ENCODE peak calls at places on chromosomes 4 and X, in five cellular contexts. G, N, Q, Y and L are unnamed samples.

GRCh38 chr4:38414410-38414809 is 249.6 kb upstream of the KLF3 start:
- DNase-seq in Y (no peak), Q (no peak), N (no peak), G (no peak), L (no peak)

GRCh38 chr4:54658321-54659093 is 750 bp downstream of the KIT start:
- DNase-seq in Q (peak; percentile 36), Y (peak; percentile 67), G (peak; percentile 41), N (peak; percentile 65), L (peak; percentile 35)

GRCh38 chr4:156190606-156191005 is 236.9 kb upstream of the CTSO start:
- DNase-seq in G (peak; percentile 88), N (no peak), Y (peak; percentile 52), Q (peak; percentile 30), L (peak; percentile 44)

GRCh38 chr4:169416997-169417396 is 146.2 kb upstream of the SH3RF1 start:
- DNase-seq in N (no peak), Q (no peak), Y (no peak), G (peak; percentile 72), L (no peak)

GRCh38 chr4:41465135-41465761 is 72.7 kb upstream of the LIMCH1 start:
- DNase-seq in Q (no peak), N (no peak), Y (peak; percentile 7), G (no peak), L (no peak)

GRCh38 chr4:120694973-120695372 is 227.6 kb downstream of the PRDM5 start:
- DNase-seq in G (peak; percentile 70), Y (peak; percentile 49), Q (peak; percentile 82), N (no peak), L (no peak)

GRCh38 chr4:163611784-163612445 is 117.4 kb downstream of the TMA16 start:
- DNase-seq in Y (no peak), G (no peak), N (no peak), Q (no peak), L (no peak)

GRCh38 chr4:167150587-167150986 is 83.7 kb downstream of the SPOCK3 start:
- DNase-seq in Y (no peak), Q (no peak), N (no peak), G (no peak), L (no peak)

GRCh38 chr4:31674313-31674947 is 954.3 kb downstream of the PCDH7 start:
- DNase-seq in N (peak; percentile 68), Y (no peak), Q (peak; percentile 54), G (no peak), L (peak; percentile 1)

GRCh38 chr4:48110452-48110978 is 23.5 kb downstream of the TXK start:
- DNase-seq in Y (no peak), G (peak; percentile 27), N (no peak), Q (no peak), L (no peak)

GRCh38 chr4:39528056-39528465 is 822 bp upstream of the UGDH start:
- DNase-seq in G (peak; percentile 84), Q (peak; percentile 64), N (no peak), Y (peak; percentile 96), L (no peak)

GRCh38 chr4:2289311-2289954 is 27.5 kb upstream of the MXD4 start:
- DNase-seq in G (no peak), N (no peak), Q (no peak), Y (no peak), L (no peak)

GRCh38 chrX:40402771-40403533 is 177.8 kb upstream of the ATP6AP2 start:
- DNase-seq in G (peak; percentile 58), N (no peak), Y (peak; percentile 74), Q (peak; percentile 34), L (peak; percentile 29)

GRCh38 chrX:134158821-134159512 is 78.0 kb upstream of the CCDC160 start:
- DNase-seq in N (no peak), Q (no peak), G (no peak), Y (no peak), L (no peak)

GRCh38 chr4:14841801-14842748 is 160.2 kb upstream of the CPEB2 start:
- DNase-seq in G (peak; percentile 17), Y (peak; percentile 25), Q (peak; percentile 72), N (no peak), L (no peak)

GRCh38 chrX:78331708-78332107 is 4.3 kb upstream of the CYSLTR1 start:
- DNase-seq in Q (no peak), G (no peak), N (no peak), Y (no peak), L (no peak)

GRCh38 chr4:145804134-145804533 is 124.2 kb downstream of the C4orf51 start:
- DNase-seq in G (peak; percentile 94), Y (peak; percentile 92), N (no peak), Q (peak; percentile 39), L (peak; percentile 18)

GRCh38 chr4:25235401-25235800 is 1.6 kb downstream of the PI4K2B start:
- DNase-seq in Y (no peak), G (no peak), Q (no peak), N (no peak), L (no peak)

GRCh38 chr4:150982557-150983233 is 32.4 kb downstream of the LRBA start:
- DNase-seq in Y (peak; percentile 8), Q (no peak), N (no peak), G (peak; percentile 26), L (no peak)

GRCh38 chr4:6761540-6762243 is 20.8 kb upstream of the KIAA0232 start:
- DNase-seq in Q (no peak), G (no peak), N (no peak), Y (peak; percentile 45), L (peak; percentile 66)

GRCh38 chrX:130560558-130560957 is 158.8 kb downstream of the RBMX2 start:
- DNase-seq in Y (no peak), G (no peak), N (no peak), Q (peak; percentile 67), L (no peak)

GRCh38 chr4:24795666-24796381 is 451 bp downstream of the SOD3 start:
- DNase-seq in N (no peak), Y (no peak), Q (no peak), G (no peak), L (no peak)

GRCh38 chr4:148415500-148415899 is 26.7 kb downstream of the NR3C2 start:
- DNase-seq in Y (peak; percentile 4), N (no peak), G (peak; percentile 4), Q (peak; percentile 35), L (no peak)

GRCh38 chrX:117990438-117990837 is 126.2 kb downstream of the KLHL13 start:
- DNase-seq in G (peak; percentile 75), Q (no peak), N (no peak), Y (no peak), L (no peak)

GRCh38 chr4:155007660-155008176 is 200.7 kb upstream of the NPY2R start:
- DNase-seq in G (no peak), Q (peak; percentile 33), N (no peak), Y (no peak), L (no peak)

GRCh38 chr4:37767546-37767945 is 58.9 kb upstream of the PGM2 start:
- DNase-seq in Y (peak; percentile 32), Q (no peak), G (peak; percentile 68), N (no peak), L (no peak)

GRCh38 chr4:130563185-130563890 is 1467.4 kb downstream of the C4orf33 start:
- DNase-seq in N (peak; percentile 87), Q (peak; percentile 49), Y (peak; percentile 36), G (peak; percentile 66), L (no peak)

GRCh38 chr4:186108391-186108790 is 3.9 kb downstream of the FAM149A start:
- DNase-seq in Q (no peak), N (no peak), G (no peak), Y (no peak), L (no peak)

GRCh38 chr4:186104895-186105720 is 604 bp downstream of the FAM149A start:
- DNase-seq in G (no peak), Q (no peak), N (peak; percentile 52), Y (peak; percentile 20), L (peak; percentile 27)

GRCh38 chr4:186104114-186104894 is at the start of gene FAM149A:
- DNase-seq in Y (peak; percentile 12), G (peak; percentile 6), N (peak; percentile 83), Q (no peak), L (no peak)

GRCh38 chr4:186102931-186103330 is 1.6 kb upstream of the FAM149A start:
- DNase-seq in Q (no peak), Y (no peak), N (no peak), G (no peak), L (no peak)

GRCh38 chr4:186105721-186106335 is 1.3 kb downstream of the FAM149A start:
- DNase-seq in N (peak; percentile 35), G (peak; percentile 22), Y (no peak), Q (no peak), L (no peak)
- H3K4me3 ChIP-seq in N (peak overlapping the region; percentile 68), G (no peak overlapping the region), Y (no peak overlapping the region), Q (no peak overlapping the region), L (peak overlapping the region; percentile 62)

GRCh38 chr4:101230806-101231426 is 116.4 kb downstream of the PPP3CA start:
- DNase-seq in Q (peak; percentile 7), N (peak; percentile 48), Y (peak; percentile 65), G (peak; percentile 39), L (no peak)
- H3K79me2 ChIP-seq in Q (peaks cover 18% of the 10 kb centered on the region), N (peaks cover 46% of the 10 kb centered on the region), Y (peaks cover 96% of the 10 kb centered on the region), G (peaks cover 27% of the 10 kb centered on the region), L (no peaks in the 10 kb centered on the region)

DNA sequence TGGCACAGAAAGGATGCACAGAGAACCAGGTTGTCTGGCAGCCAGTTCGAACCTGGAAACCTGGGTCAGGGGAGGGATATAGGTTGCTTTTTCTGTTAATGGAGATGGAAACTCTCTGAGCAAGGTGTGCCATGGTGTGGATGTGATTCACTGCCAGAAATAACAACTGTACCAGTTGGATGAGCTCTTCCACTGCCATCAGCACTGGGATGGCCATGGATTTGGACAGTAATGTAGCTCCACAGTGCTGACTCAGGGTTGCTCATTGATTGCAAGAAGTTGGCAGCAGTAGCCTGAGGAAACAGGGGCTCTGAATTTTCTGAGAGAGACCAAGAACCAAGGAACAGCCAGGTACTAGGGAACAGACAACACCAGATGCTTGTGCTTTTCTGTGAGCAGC is 33.8 kb downstream of the PNMA5 start:
- DNase-seq in Y (peak; percentile 8), G (no peak), Q (peak; percentile 31), N (no peak), L (no peak)
- H3K4me3 ChIP-seq in Y (no peak overlapping the region), G (no peak overlapping the region), Q (no peak overlapping the region), N (no peak overlapping the region), L (no peak overlapping the region)

GRCh38 chr4:143183513-143184216 is 1.1 kb upstream of the USP38 start:
- DNase-seq in N (no peak), Q (peak; percentile 21), G (no peak), Y (peak; percentile 36), L (no peak)
- H3K79me2 ChIP-seq in N (peaks cover 39% of the 10 kb centered on the region), Q (peaks cover 48% of the 10 kb centered on the region), G (peaks cover 37% of the 10 kb centered on the region), Y (peaks cover 52% of the 10 kb centered on the region), L (peaks cover 9% of the 10 kb centered on the region)

GRCh38 chr4:158861766-158862165 is 92.9 kb downstream of the FNIP2 start:
- DNase-seq in Y (no peak), G (no peak), N (peak; percentile 46), Q (no peak), L (no peak)

GRCh38 chr4:158860856-158861255 is 92.0 kb downstream of the FNIP2 start:
- DNase-seq in Y (no peak), G (no peak), Q (no peak), N (no peak), L (no peak)

GRCh38 chr4:158863296-158863695 is 94.5 kb downstream of the FNIP2 start:
- DNase-seq in Q (no peak), Y (no peak), N (no peak), G (no peak), L (no peak)

GRCh38 chr4:158859661-158860060 is 90.8 kb downstream of the FNIP2 start:
- DNase-seq in G (peak; percentile 52), Y (no peak), Q (no peak), N (no peak), L (no peak)

GRCh38 chr4:158861281-158861680 is 92.5 kb downstream of the FNIP2 start:
- DNase-seq in Q (no peak), Y (no peak), N (no peak), G (no peak), L (no peak)
- H3K4me3 ChIP-seq in Q (no peak overlapping the region), Y (no peak overlapping the region), N (no peak overlapping the region), G (no peak overlapping the region), L (no peak overlapping the region)